ENCODE peak calls at places on chromosome 5, in four cellular contexts. M, H, D and W are unnamed samples.

GRCh38 chr5:66143473-66144073 is 527 bp upstream of the SREK1 start:
- DNase-seq in M (no peak), H (no peak), D (no peak), W (no peak)

GRCh38 chr5:155434267-155434666 is 420.7 kb downstream of the KIF4B start:
- DNase-seq in M (no peak), H (no peak), D (no peak), W (no peak)

GRCh38 chr5:172620506-172620905 is 20.6 kb upstream of the NEURL1B start:
- DNase-seq in M (no peak), H (no peak), D (no peak), W (no peak)

GRCh38 chr5:133829786-133830185 is 138.6 kb downstream of the C5orf15 start:
- DNase-seq in M (no peak), H (no peak), D (no peak), W (no peak)

GRCh38 chr5:17169507-17169906 is 47.9 kb upstream of the BASP1 start:
- DNase-seq in M (peak), H (no peak), D (no peak), W (peak)

GRCh38 chr5:180423133-180423532 is 70.0 kb upstream of the GFPT2 start:
- DNase-seq in M (no peak), H (no peak), D (no peak), W (no peak)

GRCh38 chr5:145937432-145938250 is 1.3 kb downstream of the SH3RF2 start:
- DNase-seq in M (peak), H (peak), D (no peak), W (no peak)

GRCh38 chr5:122141751-122142150 is 12.4 kb downstream of the ZNF474 start:
- DNase-seq in M (peak), H (no peak), D (no peak), W (peak)

GRCh38 chr5:155381654-155382053 is 368.1 kb downstream of the KIF4B start:
- DNase-seq in M (no peak), H (no peak), D (no peak), W (no peak)

GRCh38 chr5:96548941-96549340 is 113.2 kb upstream of the CAST start:
- DNase-seq in M (no peak), H (no peak), D (no peak), W (peak)

GRCh38 chr5:157398310-157398709 is 61.7 kb upstream of the NIPAL4 start:
- DNase-seq in M (no peak), H (no peak), D (no peak), W (no peak)

GRCh38 chr5:6592611-6593010 is 40.2 kb downstream of the NSUN2 start:
- DNase-seq in M (peak), H (no peak), D (no peak), W (peak)

GRCh38 chr5:137819768-137820167 is 47.9 kb upstream of the MYOT start:
- DNase-seq in M (no peak), H (no peak), D (no peak), W (no peak)

GRCh38 chr5:135456238-135457099 is 4.3 kb upstream of the TIFAB start:
- DNase-seq in M (peak), H (peak), D (peak), W (peak)

GRCh38 chr5:123297866-123298265 is 125.3 kb downstream of the CEP120 start:
- DNase-seq in M (peak), H (no peak), D (no peak), W (no peak)

GRCh38 chr5:170660531-170660930 is 123.0 kb upstream of the GABRP start:
- DNase-seq in M (no peak), H (no peak), D (no peak), W (no peak)

GRCh38 chr5:97118623-97119022 is 23.8 kb downstream of the LIX1 start:
- DNase-seq in M (no peak), H (no peak), D (no peak), W (no peak)

GRCh38 chr5:4989121-4989520 is 151.0 kb upstream of the ADAMTS16 start:
- DNase-seq in M (no peak), H (no peak), D (no peak), W (no peak)

GRCh38 chr5:177319913-177320588 is 8.4 kb upstream of the MXD3 start:
- DNase-seq in M (no peak), H (no peak), D (no peak), W (no peak)

GRCh38 chr5:173629628-173630027 is 13.2 kb upstream of the BOD1 start:
- DNase-seq in M (no peak), H (no peak), D (no peak), W (no peak)

DNA sequence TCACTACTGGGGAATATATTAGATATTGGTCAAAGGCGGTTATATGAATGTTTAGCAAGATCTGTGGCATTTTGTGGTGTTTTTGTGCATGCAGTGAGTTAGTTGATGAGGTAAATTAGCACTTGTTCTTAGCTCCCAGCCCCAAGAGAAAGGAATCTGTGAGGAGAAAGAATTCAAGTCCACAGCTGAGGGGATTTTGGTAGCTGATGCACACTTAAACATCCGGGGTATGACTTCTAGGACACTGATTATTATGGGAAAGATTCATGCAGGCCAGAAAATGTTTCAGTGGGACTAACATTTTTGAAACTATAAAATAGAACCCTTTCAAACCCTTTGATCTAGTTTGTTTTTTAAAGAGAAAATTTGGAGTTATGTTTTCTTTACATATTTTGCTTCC is 118.2 kb upstream of the RPS23 start:
- DNase-seq in M (peak), H (no peak), D (no peak), W (no peak)
- H3K4me3 ChIP-seq in M (no peak), H (no peak), D (no peak), W (no peak)

DNA sequence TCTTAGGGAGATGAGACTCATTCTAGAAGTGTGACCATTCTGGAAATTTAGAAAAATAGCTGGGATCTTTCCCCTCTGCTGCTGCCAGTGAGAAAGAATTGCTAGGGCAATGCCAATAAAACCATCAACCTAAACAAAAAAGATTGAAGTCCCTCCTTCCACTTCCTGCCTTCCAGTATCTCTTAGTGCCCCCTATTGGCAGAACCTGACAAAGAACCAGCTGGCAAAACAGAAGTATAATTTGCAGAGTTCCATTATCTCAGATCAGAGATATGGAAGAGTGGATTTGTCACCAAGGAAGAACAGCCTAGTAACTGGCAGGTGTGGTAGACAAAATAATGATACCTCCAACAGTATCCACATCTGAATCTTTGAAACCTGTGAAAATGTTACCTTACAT is 13.8 kb upstream of the PLCXD3 start:
- DNase-seq in M (no peak), H (peak), D (no peak), W (no peak)
- TF ChIP-seq CTCF in M (no peak), H (peak), D (peak), W (peak)

DNA sequence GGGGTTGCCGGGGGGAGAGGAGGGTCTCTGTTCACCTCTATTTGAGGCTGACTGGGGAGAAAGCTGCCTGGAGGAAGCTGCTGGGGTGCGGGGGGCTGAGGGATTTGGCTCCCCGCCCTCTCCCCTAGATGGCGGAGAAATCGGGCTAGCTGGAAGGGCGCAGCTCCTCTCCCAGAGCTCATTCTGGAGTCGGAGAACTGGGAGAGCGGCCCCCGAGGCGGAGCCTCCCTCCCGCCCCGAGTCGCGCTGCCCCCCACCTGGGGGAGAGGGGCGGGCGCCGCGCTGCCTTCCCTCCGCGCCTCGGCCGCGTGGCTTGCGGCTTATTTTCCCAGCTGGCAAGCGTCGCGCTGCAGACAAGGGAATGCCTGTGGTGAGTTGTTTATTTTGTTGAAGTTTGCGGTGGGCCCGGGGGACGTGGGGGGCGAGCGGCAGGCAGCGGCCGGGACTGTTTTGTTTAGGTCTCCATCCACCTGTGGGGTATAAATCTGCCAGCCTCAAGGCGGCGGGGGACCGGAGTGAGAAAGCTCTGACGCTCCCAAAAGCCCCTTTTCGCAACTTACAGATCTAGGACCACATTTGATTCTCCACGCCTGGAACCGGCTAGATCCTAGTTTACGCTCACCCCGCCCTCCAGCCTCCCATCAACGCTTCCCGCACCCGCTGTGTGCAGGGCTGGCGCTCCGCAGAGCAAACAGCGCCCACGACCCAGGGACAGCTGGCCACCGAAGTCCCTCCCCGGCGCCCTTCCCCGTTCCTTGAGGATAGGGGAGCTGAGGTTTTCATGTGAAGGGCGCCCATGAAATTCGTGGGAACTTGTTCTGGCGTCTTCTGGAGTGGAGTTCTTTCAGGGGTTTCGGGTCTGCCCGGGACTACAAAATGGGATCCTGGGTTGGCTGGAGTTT is 4.0 kb upstream of the RGMB start:
- DNase-seq in M (peak), H (peak), D (peak), W (peak)
- H3K4me3 ChIP-seq in M (peak), H (peak), D (no peak), W (peak)

GRCh38 chr5:148911386-148911785 is 85.0 kb downstream of the ADRB2 start:
- DNase-seq in M (no peak), H (peak), D (no peak), W (no peak)

GRCh38 chr5:148912146-148912545 is 85.7 kb downstream of the ADRB2 start:
- DNase-seq in M (peak), H (peak), D (no peak), W (no peak)

GRCh38 chr5:148913985-148914421 is 87.6 kb downstream of the ADRB2 start:
- DNase-seq in M (peak), H (peak), D (no peak), W (peak)

GRCh38 chr5:148913493-148913892 is 87.1 kb downstream of the ADRB2 start:
- DNase-seq in M (no peak), H (no peak), D (no peak), W (no peak)

GRCh38 chr5:148912714-148913398 is 86.4 kb downstream of the ADRB2 start:
- DNase-seq in M (peak), H (peak), D (no peak), W (peak)
- TF ChIP-seq CTCF in M (peak), H (peak), D (no peak), W (no peak)